ENCODE peak calls at places on chromosomes 4 and X, in seven cellular contexts. X, C, K, D, J, I and A are unnamed samples.

GRCh38 chr4:98481167-98481566 is 177.2 kb downstream of the TSPAN5 start:
- DNase-seq in C (peak; percentile 66), I (no peak), X (no peak), D (peak; percentile 3), K (no peak), J (no peak), A (no peak)

GRCh38 chr4:36255575-36255974 is 11.3 kb upstream of the ARAP2 start:
- DNase-seq in I (no peak), J (no peak), D (no peak), K (peak; percentile 92), X (no peak), C (no peak), A (no peak)

GRCh38 chr4:8155048-8155447 is 3.6 kb downstream of the ABLIM2 start:
- DNase-seq in X (no peak), J (no peak), K (no peak), I (no peak), D (no peak), C (no peak), A (no peak)

GRCh38 chr4:124902111-124902510 is 189.6 kb upstream of the ANKRD50 start:
- DNase-seq in I (no peak), D (no peak), C (no peak), K (no peak), J (no peak), X (no peak), A (no peak)

GRCh38 chrX:114334473-114334982 is 249.4 kb upstream of the HTR2C start:
- DNase-seq in J (no peak), D (no peak), I (no peak), X (no peak), C (no peak), K (no peak), A (no peak)

GRCh38 chr4:2007804-2008670 is 737 bp downstream of the NELFA start:
- DNase-seq in D (no peak), C (peak; percentile 78), K (no peak), J (peak; percentile 74), I (no peak), X (no peak), A (no peak)

GRCh38 chr4:2787230-2788100 is 5.4 kb upstream of the SH3BP2 start:
- DNase-seq in C (peak; percentile 33), X (no peak), D (no peak), K (peak; percentile 88), I (no peak), J (no peak), A (no peak)

GRCh38 chr4:42302348-42302747 is 94.9 kb upstream of the SHISA3 start:
- DNase-seq in D (peak; percentile 68), C (peak; percentile 64), X (no peak), J (peak; percentile 21), I (peak; percentile 43), K (no peak), A (no peak)

GRCh38 chr4:171814545-171814944 is 1.3 kb downstream of the GALNTL6 start:
- DNase-seq in I (no peak), D (no peak), C (no peak), X (no peak), J (no peak), K (no peak), A (no peak)

GRCh38 chrX:12970691-12971202 is 4.2 kb upstream of the TMSB4X start:
- DNase-seq in C (no peak), I (no peak), J (no peak), D (peak; percentile 27), K (peak; percentile 55), X (no peak), A (peak; percentile 69)

GRCh38 chr4:16278178-16278577 is 51.9 kb upstream of the TAPT1 start:
- DNase-seq in X (no peak), D (no peak), C (no peak), I (no peak), J (peak; percentile 19), K (no peak), A (no peak)

GRCh38 chrX:102339312-102340298 is 92.6 kb downstream of the NXF2 start:
- DNase-seq in C (no peak), X (no peak), D (no peak), I (no peak), J (no peak), K (no peak), A (no peak)

GRCh38 chrX:27976284-27976683 is 5.0 kb downstream of the DCAF8L1 start:
- DNase-seq in I (no peak), K (no peak), J (no peak), C (no peak), X (no peak), D (no peak), A (no peak)

GRCh38 chrX:12819231-12819630 is 28.0 kb downstream of the PRPS2 start:
- DNase-seq in J (no peak), X (no peak), I (no peak), K (no peak), D (no peak), C (no peak), A (no peak)

GRCh38 chr4:946517-947471 is 14.5 kb downstream of the TMEM175 start:
- DNase-seq in K (no peak), J (no peak), C (peak; percentile 12), I (no peak), X (no peak), D (no peak), A (no peak)
- TF ChIP-seq JUND in K (no peak), J (no peak), C (no peak), I (no peak), X (no peak), D (no peak), A (no peak)

DNA sequence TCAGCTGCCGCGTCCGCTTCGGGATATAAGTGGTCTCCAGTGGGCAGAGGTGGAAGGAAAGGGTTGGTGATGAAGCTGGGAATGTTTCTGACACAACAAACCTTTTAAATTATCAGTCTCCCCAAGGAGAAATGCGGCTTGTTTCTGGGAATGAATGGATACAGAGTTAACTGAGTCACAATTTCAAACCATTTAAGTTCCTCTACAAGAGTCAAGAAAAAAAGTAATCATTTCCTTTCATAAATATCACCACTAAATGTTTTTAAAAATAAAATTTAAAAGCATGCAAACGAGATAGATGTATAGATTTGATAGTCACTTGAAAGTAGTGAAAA is 1.4 kb downstream of the GASK1B start:
- DNase-seq in J (no peak), X (no peak), K (no peak), I (no peak), D (no peak), C (no peak), A (no peak)
- TF ChIP-seq JUND in J (no peak), X (no peak), K (no peak), I (no peak), D (no peak), C (no peak), A (no peak)

GRCh38 chrX:118760025-118760424 is 32.6 kb downstream of the IL13RA1 start:
- DNase-seq in I (no peak), J (no peak), K (no peak), C (no peak), D (no peak), X (no peak), A (no peak)

GRCh38 chrX:118756111-118756510 is 28.7 kb downstream of the IL13RA1 start:
- DNase-seq in D (no peak), K (no peak), I (no peak), J (no peak), X (no peak), C (no peak), A (no peak)

GRCh38 chrX:118758511-118758910 is 31.1 kb downstream of the IL13RA1 start:
- DNase-seq in D (no peak), K (no peak), C (no peak), I (no peak), X (no peak), J (no peak), A (no peak)

GRCh38 chrX:118751950-118752783 is 24.8 kb downstream of the IL13RA1 start:
- DNase-seq in K (peak; percentile 36), I (no peak), C (no peak), D (no peak), J (no peak), X (no peak), A (no peak)

GRCh38 chrX:118755633-118756032 is 28.2 kb downstream of the IL13RA1 start:
- DNase-seq in K (no peak), J (no peak), X (no peak), I (no peak), C (no peak), D (no peak), A (no peak)
- TF ChIP-seq JUND in K (no peak), J (no peak), X (no peak), I (no peak), C (no peak), D (no peak), A (no peak)

GRCh38 chrX:45352588-45352987 is 151.9 kb upstream of the DIPK2B start:
- DNase-seq in C (no peak), I (no peak), K (no peak), X (no peak), J (no peak), D (no peak), A (no peak)
- TF ChIP-seq JUND in C (no peak), I (no peak), K (no peak), X (no peak), J (no peak), D (no peak), A (no peak)

DNA sequence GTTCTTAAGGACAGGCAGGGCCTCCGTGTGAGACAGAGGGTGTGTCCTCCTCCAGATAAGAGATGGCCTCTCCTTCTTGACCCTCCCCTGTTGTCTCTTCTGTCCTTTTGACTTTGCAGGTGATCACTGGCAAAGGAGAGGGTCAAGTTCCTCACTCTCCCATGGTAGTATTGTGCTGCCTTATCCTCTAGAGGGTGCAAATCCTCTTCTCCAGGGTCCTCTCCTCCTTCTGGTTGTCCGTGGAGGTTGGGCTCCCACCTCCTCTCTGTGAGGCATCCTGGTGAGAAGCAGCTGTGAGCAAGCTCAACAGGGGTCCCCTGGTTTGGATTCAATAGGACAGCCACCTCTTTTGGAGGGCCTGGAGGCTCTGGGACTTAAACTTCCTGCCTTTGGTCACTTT is 44.8 kb downstream of the ZNF182 start:
- DNase-seq in I (no peak), K (no peak), D (peak; percentile 21), J (no peak), C (peak; percentile 36), X (no peak), A (no peak)
- TF ChIP-seq JUND in I (no peak), K (no peak), D (no peak), J (no peak), C (no peak), X (no peak), A (no peak)

GRCh38 chr4:40255722-40256281 is 59.0 kb downstream of the RHOH start:
- DNase-seq in C (no peak), X (no peak), D (peak; percentile 71), K (no peak), I (peak; percentile 97), J (no peak), A (no peak)
- TF ChIP-seq JUND in C (peak; percentile 91), X (no peak), D (no peak), K (no peak), I (peak; percentile 99), J (peak; percentile 83), A (peak; percentile 28)

DNA sequence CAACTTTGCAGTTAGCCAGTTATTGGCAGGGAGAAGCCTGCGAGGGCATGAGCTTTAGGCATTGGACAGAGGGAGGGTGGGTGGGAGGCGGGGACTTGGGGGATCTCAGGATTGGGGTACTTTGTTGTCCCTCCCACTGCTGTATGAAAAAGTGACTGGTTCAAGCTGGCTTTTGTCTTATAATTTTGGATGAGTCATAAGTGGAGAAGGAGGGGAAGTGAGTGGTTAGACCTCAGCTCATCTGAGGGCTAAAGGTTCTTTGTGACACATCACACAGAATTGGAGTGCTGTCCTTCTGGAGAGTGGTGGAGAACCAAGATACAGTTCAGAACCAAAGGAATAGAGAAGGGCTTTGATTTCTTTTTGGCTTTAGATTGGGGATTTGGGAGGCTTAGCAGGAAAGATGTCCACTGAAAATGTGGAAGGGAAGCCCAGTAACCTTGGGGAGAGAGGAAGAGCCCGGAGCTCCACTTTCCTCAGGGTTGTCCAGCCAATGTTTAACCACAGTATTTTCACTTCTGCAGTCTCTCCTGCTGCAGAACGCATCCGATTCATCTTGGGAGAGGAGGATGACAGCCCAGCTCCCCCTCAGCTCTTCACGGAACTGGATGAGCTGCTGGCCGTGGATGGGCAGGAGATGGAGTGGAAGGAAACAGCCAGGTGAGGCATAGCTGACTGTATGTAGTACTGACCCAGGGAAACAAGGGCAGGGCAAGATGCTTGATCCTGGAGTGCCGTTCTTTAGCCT is at the start of gene SLC4A4:
- DNase-seq in J (no peak), I (no peak), C (no peak), D (no peak), K (peak; percentile 70), X (no peak), A (no peak)
- TF ChIP-seq JUND in J (peak; percentile 65), I (no peak), C (no peak), D (no peak), K (peak; percentile 86), X (no peak), A (no peak)